ENCODE peak calls at places on chromosomes 4 and X, in seven cellular contexts. H, Y, W, K, E, J and C are unnamed samples.
A peak's percentile ranks its signal among the peaks of the same experiment; 100 is the strongest.

GRCh38 chrX:39260965-39261364 is 459.7 kb downstream of the MID1IP1 start:
- DNase-seq in J (no peak), Y (no peak), E (no peak), K (no peak), W (no peak), H (no peak), C (no peak)

GRCh38 chr4:86935499-86935832 is 655 bp downstream of the AFF1 start:
- DNase-seq in J (no peak), E (no peak), K (no peak), W (peak; percentile 15), H (no peak), Y (no peak), C (no peak)

GRCh38 chrX:19772306-19772705 is 115.1 kb downstream of the SH3KBP1 start:
- DNase-seq in J (no peak), W (no peak), H (no peak), Y (no peak), K (no peak), E (no peak), C (peak; percentile 8)

GRCh38 chr4:141244419-141244818 is 23.7 kb downstream of the ZNF330 start:
- DNase-seq in W (no peak), H (no peak), E (no peak), Y (no peak), J (no peak), K (no peak), C (no peak)

GRCh38 chr4:161585011-161585410 is 578.8 kb downstream of the FSTL5 start:
- DNase-seq in W (no peak), J (no peak), H (no peak), E (no peak), Y (no peak), K (no peak), C (no peak)

GRCh38 chr4:105280338-105280809 is 133.7 kb downstream of the TET2 start:
- DNase-seq in H (no peak), K (no peak), Y (no peak), J (no peak), E (no peak), W (no peak), C (peak; percentile 94)

GRCh38 chrX:121179972-121180371 is 132.6 kb downstream of the GLUD2 start:
- DNase-seq in K (no peak), W (no peak), H (no peak), E (no peak), J (no peak), Y (no peak), C (no peak)

GRCh38 chr4:48970471-48970921 is 15.6 kb upstream of the CWH43 start:
- DNase-seq in Y (no peak), K (no peak), W (no peak), J (no peak), H (no peak), E (no peak), C (no peak)

GRCh38 chr4:1998296-1998695 is 10.5 kb downstream of the NELFA start:
- DNase-seq in E (no peak), J (no peak), K (no peak), Y (no peak), H (no peak), W (no peak), C (no peak)

GRCh38 chr4:45803994-45804393 is 319.9 kb downstream of the GABRG1 start:
- DNase-seq in J (no peak), H (no peak), Y (no peak), E (no peak), K (no peak), W (no peak), C (no peak)

GRCh38 chr4:8274772-8275241 is 5.3 kb downstream of the HTRA3 start:
- DNase-seq in K (no peak), Y (no peak), H (peak; percentile 93), E (no peak), J (no peak), W (no peak), C (peak; percentile 97)

GRCh38 chr4:110224812-110225211 is 26.4 kb upstream of the ELOVL6 start:
- DNase-seq in H (no peak), J (no peak), Y (no peak), W (no peak), K (no peak), E (no peak), C (no peak)

GRCh38 chr4:182502074-182502473 is 258.9 kb downstream of the TENM3 start:
- DNase-seq in W (no peak), K (no peak), J (no peak), H (no peak), Y (no peak), E (no peak), C (no peak)

GRCh38 chr4:40201898-40202297 is 5.1 kb downstream of the RHOH start:
- DNase-seq in H (no peak), Y (no peak), W (no peak), K (no peak), J (no peak), E (no peak), C (no peak)

GRCh38 chrX:103629295-103630170 is 758 bp downstream of the TCEAL1 start:
- DNase-seq in K (peak; percentile 77), J (no peak), E (no peak), W (no peak), H (no peak), Y (peak; percentile 42), C (peak; percentile 35)

GRCh38 chrX:67998540-67998939 is 434.8 kb downstream of the OPHN1 start:
- DNase-seq in H (no peak), E (no peak), K (no peak), J (no peak), Y (no peak), W (no peak), C (no peak)
- TF ChIP-seq CTCF in H (no peak), E (no peak), K (no peak), J (no peak), Y (no peak), W (no peak), C (no peak)

GRCh38 chr4:73847507-73848182 is 5.5 kb upstream of the PF4V1 start:
- DNase-seq in Y (no peak), H (no peak), W (no peak), K (no peak), E (no peak), J (no peak), C (no peak)

GRCh38 chr4:73851293-73851692 is 1.8 kb upstream of the PF4V1 start:
- DNase-seq in W (no peak), Y (no peak), E (no peak), K (no peak), H (no peak), J (no peak), C (no peak)

GRCh38 chr4:73844806-73845205 is 8.3 kb upstream of the PF4V1 start:
- DNase-seq in Y (no peak), J (no peak), H (no peak), E (no peak), K (no peak), W (no peak), C (no peak)

GRCh38 chr4:73850261-73850970 is 2.7 kb upstream of the PF4V1 start:
- DNase-seq in E (no peak), Y (no peak), W (no peak), J (no peak), K (no peak), H (no peak), C (no peak)

DNA sequence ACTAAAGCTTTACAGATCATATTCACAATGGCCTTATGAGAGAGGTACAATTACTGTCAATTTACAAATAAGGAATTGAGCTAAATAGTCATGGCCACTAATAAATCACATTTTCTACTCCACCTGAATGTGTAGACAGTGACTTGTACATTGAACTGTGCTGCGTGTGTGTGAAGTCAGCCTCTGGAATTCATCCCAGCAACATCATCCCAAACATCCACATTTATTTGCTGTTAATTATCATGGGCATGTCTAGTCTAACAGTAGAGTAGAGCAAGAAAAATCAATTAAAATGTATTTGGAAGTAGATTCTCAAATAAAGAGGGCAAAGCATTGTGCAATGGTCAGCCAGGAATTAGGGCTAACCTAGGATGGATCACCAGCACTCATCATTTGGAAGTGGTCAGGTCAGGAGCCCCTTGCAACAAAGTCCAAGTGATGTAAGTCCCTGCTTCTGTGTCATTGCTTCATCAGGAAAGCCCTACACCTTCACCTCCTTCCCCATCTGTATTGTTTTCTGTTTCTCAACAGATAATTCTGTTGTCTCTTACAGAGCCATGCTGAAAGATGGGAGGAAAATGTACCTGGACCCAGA is 4.8 kb upstream of the PF4V1 start:
- DNase-seq in W (no peak), H (no peak), K (no peak), Y (no peak), E (no peak), J (no peak), C (no peak)
- TF ChIP-seq CTCF in W (no peak), H (no peak), K (no peak), Y (no peak), E (no peak), J (no peak), C (no peak)

GRCh38 chrX:71999535-71999934 is 88.9 kb downstream of the NHSL2 start:
- DNase-seq in W (no peak), E (no peak), J (no peak), H (no peak), K (no peak), Y (no peak), C (no peak)
- TF ChIP-seq CTCF in W (no peak), E (no peak), J (no peak), H (no peak), K (no peak), Y (peak; percentile 33), C (no peak)

GRCh38 chr4:186560647-186561046 is 5.3 kb upstream of the MTNR1A start:
- DNase-seq in E (no peak), H (no peak), J (no peak), K (no peak), Y (no peak), W (no peak), C (no peak)
- TF ChIP-seq CTCF in E (no peak), H (no peak), J (no peak), K (no peak), Y (no peak), W (no peak), C (no peak)

GRCh38 chr4:107380836-107381438 is 339.1 kb downstream of the PAPSS1 start:
- DNase-seq in H (no peak), K (no peak), Y (no peak), W (no peak), J (no peak), E (no peak), C (no peak)
- TF ChIP-seq CTCF in H (no peak), K (no peak), Y (no peak), W (no peak), J (no peak), E (no peak), C (peak; percentile 37)